ENCODE peak calls at places on chromosomes 3 and 15, in four cellular contexts. S is upper lobe of left lung, Z is AG09309, T is uterus. D is an unnamed sample.

GRCh38 chr3:171178714-171179113 is 152.2 kb upstream of the SLC2A2 start:
- DNase-seq in S (no peak), Z (no peak), T (no peak), D (no peak)

GRCh38 chr15:80317389-80318169 is 65.6 kb upstream of the CTXND1 start:
- DNase-seq in S (peak), Z (peak), T (no peak), D (no peak)

GRCh38 chr3:126525853-126526667 is 2.1 kb downstream of the CHST13 start:
- DNase-seq in S (no peak), Z (no peak), T (no peak), D (no peak)

GRCh38 chr15:40328176-40328575 is 4.7 kb downstream of the INAFM2 start:
- DNase-seq in S (no peak), Z (no peak), T (no peak), D (no peak)

GRCh38 chr3:141625506-141625905 is 112.6 kb upstream of the RNF7 start:
- DNase-seq in S (no peak), Z (no peak), T (no peak), D (peak)

GRCh38 chr15:80849308-80849707 is 70.1 kb downstream of the CEMIP start:
- DNase-seq in S (no peak), Z (peak), T (peak), D (peak)

GRCh38 chr3:185927501-185928200 is 10.2 kb downstream of the TRA2B start:
- DNase-seq in S (no peak), Z (no peak), T (no peak), D (no peak)

GRCh38 chr3:192827208-192827607 is 90.4 kb downstream of the MB21D2 start:
- DNase-seq in S (no peak), Z (peak), T (no peak), D (no peak)

DNA sequence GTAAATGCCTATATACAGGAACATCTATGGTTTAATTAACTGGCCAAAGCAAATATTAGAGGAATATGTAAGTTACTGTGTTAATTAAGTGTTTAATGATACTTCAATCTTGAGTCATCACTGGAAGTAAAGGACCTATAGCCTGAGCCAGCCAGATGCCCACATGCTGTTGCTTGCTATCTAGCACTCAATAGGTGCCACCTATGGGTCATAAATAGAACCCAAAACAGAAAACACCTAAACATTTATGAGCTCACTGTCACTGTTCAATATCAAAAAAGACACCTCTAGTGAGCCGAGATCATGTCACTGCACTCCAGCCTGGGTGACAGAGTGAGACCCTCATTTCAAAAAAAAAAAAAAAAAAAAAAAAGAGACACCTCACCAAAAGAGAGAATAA is 48.4 kb upstream of the IP6K2 start:
- DNase-seq in S (no peak), Z (no peak), T (no peak), D (no peak)
- TF ChIP-seq CTCF in S (no peak), Z (peak), T (no peak), D (no peak)

GRCh38 chr3:119558528-119559339 is 680 bp downstream of the CD80 start:
- DNase-seq in S (no peak), Z (no peak), T (no peak), D (no peak)

GRCh38 chr3:119557192-119557873 is 2.1 kb downstream of the CD80 start:
- DNase-seq in S (no peak), Z (no peak), T (no peak), D (no peak)

GRCh38 chr3:119555929-119556328 is 3.5 kb downstream of the CD80 start:
- DNase-seq in S (no peak), Z (no peak), T (no peak), D (no peak)

GRCh38 chr3:119557874-119558264 is 1.5 kb downstream of the CD80 start:
- DNase-seq in S (no peak), Z (no peak), T (no peak), D (no peak)

GRCh38 chr3:119555309-119555735 is 4.1 kb downstream of the CD80 start:
- DNase-seq in S (no peak), Z (no peak), T (no peak), D (no peak)
- H3K4me3 ChIP-seq in S (no peak), Z (no peak), T (no peak), D (no peak)

DNA sequence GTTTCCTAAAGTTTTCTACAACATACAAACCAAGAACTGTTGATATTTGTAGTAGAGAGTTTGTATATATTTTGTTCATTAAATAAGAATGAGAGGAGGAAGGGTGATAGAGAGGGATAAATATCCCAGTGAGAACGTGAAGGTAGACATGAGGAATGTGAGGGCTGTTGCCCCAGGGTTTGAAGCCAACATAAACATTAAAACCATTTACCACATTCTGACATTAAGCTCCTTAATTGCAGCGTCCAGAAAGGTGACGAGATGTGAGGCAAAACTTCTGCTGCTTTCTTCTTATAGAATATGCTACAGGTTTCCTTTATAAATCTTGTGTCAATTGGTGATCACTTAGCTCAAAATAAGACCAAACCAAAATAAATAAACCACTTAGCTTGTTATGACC is 267.8 kb upstream of the CNTN4 start:
- DNase-seq in S (no peak), Z (no peak), T (no peak), D (no peak)
- TF ChIP-seq CTCF in S (no peak), Z (no peak), T (no peak), D (no peak)

GRCh38 chr15:74203914-74204431 is 1.4 kb upstream of the STRA6 start:
- DNase-seq in S (no peak), Z (no peak), T (peak), D (peak)

GRCh38 chr15:74200871-74201419 is 1.6 kb downstream of the STRA6 start:
- DNase-seq in S (no peak), Z (no peak), T (peak), D (peak)

GRCh38 chr15:74201656-74202420 is 749 bp downstream of the STRA6 start:
- DNase-seq in S (no peak), Z (no peak), T (no peak), D (no peak)

GRCh38 chr15:74200394-74200793 is 2.2 kb downstream of the STRA6 start:
- DNase-seq in S (no peak), Z (no peak), T (peak), D (peak)

DNA sequence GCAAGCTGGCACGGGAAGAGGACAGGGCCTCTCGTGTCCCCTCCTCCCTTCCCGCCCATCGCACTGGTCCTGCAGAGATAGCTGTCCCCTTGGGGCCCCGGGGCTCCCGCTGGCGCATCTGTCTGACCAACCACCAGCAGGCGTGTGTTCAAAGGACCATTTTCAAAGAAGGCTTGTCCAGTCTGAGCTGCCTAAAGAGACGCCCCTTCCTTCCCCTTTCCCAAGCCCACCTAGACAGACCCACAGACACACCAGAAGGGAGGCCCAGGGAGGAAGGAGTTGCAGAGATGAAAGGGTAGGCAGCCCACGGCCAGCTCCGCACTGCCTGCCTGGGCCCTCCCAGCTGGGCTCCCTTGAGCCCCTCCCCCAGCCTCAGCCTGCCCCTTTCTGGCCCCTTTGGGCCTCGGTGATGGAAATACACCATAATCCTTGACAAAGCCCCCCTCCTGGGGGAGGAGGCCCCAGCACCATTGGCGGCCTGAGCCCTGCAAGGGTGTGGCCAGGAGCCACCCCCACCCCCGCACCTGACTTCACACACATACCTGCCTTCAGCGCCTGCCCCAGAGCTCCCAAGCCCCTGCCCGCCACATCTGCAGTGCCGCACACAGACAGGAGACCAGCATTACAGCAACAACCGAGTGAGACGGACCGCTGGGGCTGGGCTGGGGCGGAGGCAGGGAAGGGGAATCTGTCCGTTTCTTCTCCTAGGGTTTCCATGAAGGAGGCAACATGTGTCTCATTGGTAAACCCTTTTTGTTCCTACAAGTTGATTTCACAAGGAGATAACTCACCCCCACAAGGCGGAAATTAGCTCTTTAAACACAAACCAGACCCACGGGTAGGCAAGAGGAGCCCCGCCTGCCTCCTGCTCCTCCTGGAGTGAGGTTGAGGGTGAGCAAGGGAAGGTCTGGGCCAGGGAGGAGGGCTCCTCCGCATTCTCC is at the start of gene STRA6:
- DNase-seq in S (no peak), Z (no peak), T (no peak), D (no peak)
- H3K4me3 ChIP-seq in S (no peak), Z (no peak), T (no peak), D (no peak)

DNA sequence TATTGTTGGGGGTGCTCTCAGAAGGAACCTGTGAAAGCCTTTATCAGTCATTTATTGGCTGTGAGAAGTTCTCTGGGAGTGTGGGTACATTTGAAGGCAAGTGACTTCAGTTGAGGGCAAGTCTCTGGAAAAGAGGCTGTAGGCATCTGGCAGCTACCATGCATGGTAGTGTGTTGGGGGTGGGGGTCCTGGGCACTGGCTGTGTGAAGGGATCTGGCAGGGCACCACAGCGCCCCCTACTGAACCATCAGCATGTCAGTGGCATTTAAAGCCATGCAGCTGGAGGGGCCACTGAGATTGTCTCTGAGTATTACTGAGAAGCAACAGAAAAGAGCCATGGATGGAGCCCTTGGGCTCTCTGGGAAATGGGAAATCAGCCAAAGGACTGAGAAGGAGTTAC is 30.6 kb downstream of the CRTAP start:
- DNase-seq in S (no peak), Z (no peak), T (no peak), D (no peak)
- TF ChIP-seq CTCF in S (peak), Z (peak), T (no peak), D (no peak)

GRCh38 chr3:151203053-151203420 is at the start of gene GPR171:
- DNase-seq in S (no peak), Z (no peak), T (no peak), D (no peak)

GRCh38 chr3:151200586-151200985 is 2.4 kb downstream of the GPR171 start:
- DNase-seq in S (no peak), Z (no peak), T (no peak), D (no peak)

GRCh38 chr3:151198849-151199248 is 4.2 kb downstream of the GPR171 start:
- DNase-seq in S (no peak), Z (no peak), T (no peak), D (no peak)

GRCh38 chr3:151199569-151200438 is 3.2 kb downstream of the GPR171 start:
- DNase-seq in S (no peak), Z (no peak), T (no peak), D (no peak)

DNA sequence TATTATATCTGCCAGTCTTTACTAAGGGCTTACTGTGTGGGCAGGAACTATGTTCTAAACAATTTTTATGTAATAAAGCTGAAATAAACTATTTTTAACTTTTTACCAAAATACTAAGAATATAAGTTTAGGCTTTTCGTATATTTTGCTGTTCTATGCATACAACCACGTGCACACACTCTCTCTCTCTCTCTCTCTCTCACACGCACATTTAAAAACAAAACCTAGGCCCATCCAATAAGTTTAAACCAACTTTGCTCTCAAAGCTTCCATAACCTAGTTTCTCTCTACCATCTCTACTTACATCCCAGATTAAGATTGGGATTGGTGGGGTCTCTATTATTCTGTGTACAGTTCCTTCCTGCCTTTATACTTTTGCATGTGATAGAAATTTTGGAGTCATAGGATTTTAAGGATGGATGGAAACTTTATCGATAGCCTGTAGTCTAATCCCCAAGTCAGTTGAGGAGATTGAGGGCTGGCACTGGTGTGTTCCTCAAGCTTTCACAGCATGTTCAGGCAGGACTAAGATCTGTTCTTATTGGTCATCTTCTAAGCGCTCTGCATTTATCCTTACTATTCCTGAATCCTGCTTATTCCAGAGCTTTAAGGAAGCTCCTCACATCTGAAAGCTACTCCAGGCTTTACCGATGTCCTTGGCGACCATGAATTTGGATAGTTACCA is 1.8 kb downstream of the GPR171 start:
- DNase-seq in S (no peak), Z (no peak), T (no peak), D (no peak)
- H3K4me3 ChIP-seq in S (no peak), Z (no peak), T (no peak), D (no peak)

D was measured in ovary.